ENCODE peak calls at places on chromosomes 12 and 14, in five cellular contexts. T is H9, A is hippocampal formation, H is HEK293T, J is NCI-H82. Z is an unnamed sample.

GRCh38 chr14:65222434-65222833 is 120.1 kb upstream of the MAX start:
- DNase-seq in J (peak), H (peak), A (peak), T (peak), Z (peak)

GRCh38 chr14:96354246-96354645 is 8.9 kb downstream of the ATG2B start:
- DNase-seq in T (no peak), A (no peak), H (no peak), J (no peak), Z (no peak)

GRCh38 chr12:100348657-100349454 is 8.0 kb upstream of the SLC17A8 start:
- DNase-seq in H (peak), J (peak), A (peak), T (no peak), Z (no peak)

GRCh38 chr12:57224973-57225679 is 4.4 kb upstream of the SHMT2 start:
- DNase-seq in A (no peak), T (peak), J (peak), H (no peak), Z (peak)

GRCh38 chr14:58283730-58284129 is 14.6 kb upstream of the ARID4A start:
- DNase-seq in J (no peak), H (no peak), T (no peak), A (no peak), Z (no peak)

GRCh38 chr12:12557733-12558132 is 4.9 kb downstream of the DUSP16 start:
- DNase-seq in A (no peak), H (no peak), J (peak), T (no peak), Z (no peak)

GRCh38 chr14:26132061-26132460 is 465.8 kb downstream of the NOVA1 start:
- DNase-seq in A (no peak), J (no peak), T (no peak), H (no peak), Z (no peak)

GRCh38 chr12:96225003-96225855 is 31.1 kb downstream of the ELK3 start:
- DNase-seq in A (no peak), H (no peak), J (no peak), T (no peak), Z (no peak)

GRCh38 chr12:28963554-28963953 is 185.5 kb upstream of the FAR2 start:
- DNase-seq in A (no peak), H (peak), T (no peak), J (peak), Z (no peak)

GRCh38 chr12:68340404-68341270 is 8.5 kb upstream of the MDM1 start:
- DNase-seq in J (no peak), A (no peak), H (no peak), T (no peak), Z (no peak)

GRCh38 chr14:64726585-64726890 is 22.3 kb downstream of the PLEKHG3 start:
- DNase-seq in J (peak), T (peak), A (no peak), H (no peak), Z (no peak)

GRCh38 chr12:1496162-1496925 is 98.0 kb downstream of the FBXL14 start:
- DNase-seq in J (no peak), T (peak), A (no peak), H (no peak), Z (no peak)

GRCh38 chr12:57840701-57841100 is 5.8 kb downstream of the CTDSP2 start:
- DNase-seq in H (no peak), T (no peak), J (peak), A (no peak), Z (no peak)

GRCh38 chr14:61749264-61749663 is 13.0 kb upstream of the SNAPC1 start:
- DNase-seq in A (no peak), T (no peak), J (peak), H (no peak), Z (no peak)

Z was measured in ecto neural progenitor cell.